ENCODE peak calls at places on chromosomes 6 and 20, in ten cellular contexts. H is CD8-positive, alpha-beta T cell; S is spleen; W is GM20000; U is mesothelial cell of epicardium; B is heart right ventricle; X is AG08395; Z is EL; N is GM10248; G is neuronal stem cell. K is an unnamed sample.

GRCh38 chr6:40904583-40905194 is 134.3 kb downstream of the UNC5CL start:
- DNase-seq in H (no peak), S (no peak), W (no peak), U (no peak), B (no peak), X (no peak), Z (no peak), N (no peak), G (no peak), K (no peak)

GRCh38 chr20:3046677-3047462 is 1.0 kb downstream of the MRPS26 start:
- DNase-seq in H (no peak), S (no peak), W (no peak), U (peak), B (no peak), X (no peak), Z (peak), N (peak), G (no peak), K (no peak)

GRCh38 chr20:7540018-7540417 is 400.2 kb downstream of the HAO1 start:
- DNase-seq in H (no peak), S (no peak), W (no peak), U (no peak), B (no peak), X (no peak), Z (no peak), N (no peak), G (no peak), K (no peak)

GRCh38 chr20:37945034-37945660 is 42.2 kb downstream of the VSTM2L start:
- DNase-seq in H (peak), S (peak), W (no peak), U (no peak), B (no peak), X (no peak), Z (no peak), N (no peak), G (no peak), K (no peak)

GRCh38 chr6:1569377-1569776 is 40.3 kb upstream of the FOXC1 start:
- DNase-seq in H (no peak), S (no peak), W (no peak), U (no peak), B (no peak), X (no peak), Z (no peak), N (no peak), G (no peak), K (no peak)

GRCh38 chr6:156775717-156776116 is 1.5 kb upstream of the ARID1B start:
- DNase-seq in H (no peak), S (no peak), W (no peak), U (no peak), B (no peak), X (no peak), Z (peak), N (no peak), G (no peak), K (peak)

GRCh38 chr6:33958208-33958862 is 154.5 kb upstream of the MLN start:
- DNase-seq in H (no peak), S (peak), W (no peak), U (no peak), B (no peak), X (no peak), Z (no peak), N (no peak), G (peak), K (no peak)

GRCh38 chr6:166601956-166602355 is 15.5 kb upstream of the RAMACL start:
- DNase-seq in H (no peak), S (no peak), W (no peak), U (no peak), B (no peak), X (no peak), Z (no peak), N (no peak), G (no peak), K (no peak)

GRCh38 chr20:23928788-23929187 is 49.2 kb upstream of the CST5 start:
- DNase-seq in H (peak), S (no peak), W (no peak), U (no peak), B (no peak), X (no peak), Z (no peak), N (no peak), G (no peak), K (no peak)

GRCh38 chr6:77456531-77457248 is 6.6 kb downstream of the HTR1B start:
- DNase-seq in H (no peak), S (no peak), W (no peak), U (no peak), B (no peak), X (peak), Z (peak), N (no peak), G (no peak), K (peak)

GRCh38 chr20:63802469-63803240 is 28.4 kb downstream of the ZBTB46 start:
- DNase-seq in H (no peak), S (no peak), W (no peak), U (no peak), B (no peak), X (no peak), Z (no peak), N (no peak), G (no peak), K (no peak)

GRCh38 chr20:58774214-58774613 is 76.5 kb downstream of the GNAS-AS1 start:
- DNase-seq in H (no peak), S (peak), W (no peak), U (no peak), B (no peak), X (no peak), Z (no peak), N (no peak), G (no peak), K (no peak)

GRCh38 chr6:3750324-3751018 is 1.0 kb downstream of the PXDC1 start:
- DNase-seq in H (no peak), S (peak), W (peak), U (peak), B (peak), X (peak), Z (peak), N (no peak), G (peak), K (peak)

GRCh38 chr6:80028591-80028990 is 24.1 kb downstream of the TTK start:
- DNase-seq in H (no peak), S (no peak), W (no peak), U (no peak), B (no peak), X (no peak), Z (no peak), N (no peak), G (no peak), K (no peak)

GRCh38 chr20:47330071-47330470 is 26.4 kb downstream of the ZMYND8 start:
- DNase-seq in H (no peak), S (no peak), W (no peak), U (no peak), B (no peak), X (no peak), Z (no peak), N (no peak), G (no peak), K (no peak)

GRCh38 chr6:3997144-3997770 is 81.7 kb downstream of the FAM217A start:
- DNase-seq in H (no peak), S (no peak), W (no peak), U (no peak), B (no peak), X (peak), Z (no peak), N (no peak), G (no peak), K (peak)

GRCh38 chr6:48889429-48889828 is 573.6 kb downstream of the MMUT start:
- DNase-seq in H (no peak), S (no peak), W (no peak), U (no peak), B (no peak), X (no peak), Z (no peak), N (no peak), G (no peak), K (no peak)

GRCh38 chr6:47655719-47656595 is 42.4 kb upstream of the ADGRF4 start:
- DNase-seq in H (peak), S (no peak), W (no peak), U (no peak), B (peak), X (peak), Z (peak), N (no peak), G (peak), K (peak)

GRCh38 chr20:35947489-35947888 is 6.8 kb downstream of the SCAND1 start:
- DNase-seq in H (no peak), S (no peak), W (peak), U (no peak), B (no peak), X (peak), Z (peak), N (no peak), G (no peak), K (peak)

GRCh38 chr6:98574991-98575390 is 259.4 kb upstream of the POU3F2 start:
- DNase-seq in H (no peak), S (no peak), W (no peak), U (no peak), B (peak), X (no peak), Z (no peak), N (no peak), G (no peak), K (no peak)

GRCh38 chr6:39440039-39440426 is 117.5 kb upstream of the KCNK16 start:
- DNase-seq in H (no peak), S (no peak), W (no peak), U (no peak), B (no peak), X (peak), Z (no peak), N (no peak), G (no peak), K (no peak)

GRCh38 chr20:58528412-58528811 is 13.2 kb upstream of the APCDD1L start:
- DNase-seq in H (no peak), S (no peak), W (no peak), U (no peak), B (no peak), X (no peak), Z (no peak), N (no peak), G (no peak), K (no peak)

GRCh38 chr6:36129889-36130671 is at the start of gene MAPK13:
- DNase-seq in H (peak), S (peak), W (no peak), U (no peak), B (no peak), X (peak), Z (no peak), N (peak), G (no peak), K (peak)